ENCODE peak calls at places on chromosomes 12 and 14, in nine cellular contexts. Q is glutamatergic neuron, O is pancreas, Y is tibial nerve, C is lung, H is natural killer cell, W is GM10248, R is fibroblast of mammary gland, I is Caco-2. M is an unnamed sample.

GRCh38 chr14:61749264-61749663 is 13.0 kb upstream of the SNAPC1 start:
- DNase-seq in W (no peak), Y (no peak), Q (no peak), C (no peak), H (no peak), R (peak), O (no peak), I (no peak), M (no peak)

GRCh38 chr14:96997996-96998395 is 200.8 kb downstream of the VRK1 start:
- DNase-seq in O (no peak), I (no peak), W (no peak), C (no peak), Q (no peak), H (no peak), Y (no peak), R (no peak), M (no peak)

GRCh38 chr12:122834229-122834920 is 882 bp upstream of the HIP1R start:
- DNase-seq in H (no peak), W (no peak), Y (no peak), O (no peak), Q (peak), I (peak), R (peak), C (no peak), M (peak)

GRCh38 chr12:120061815-120062214 is 54.7 kb downstream of the RAB35 start:
- DNase-seq in H (no peak), O (no peak), W (no peak), Q (no peak), Y (no peak), C (no peak), I (no peak), R (no peak), M (no peak)

GRCh38 chr12:113103756-113104450 is 31.7 kb downstream of the RASAL1 start:
- DNase-seq in W (no peak), C (no peak), Y (no peak), O (peak), R (no peak), I (no peak), Q (no peak), H (no peak), M (no peak)

GRCh38 chr14:79825046-79825521 is 386.2 kb downstream of the DIO2 start:
- DNase-seq in C (no peak), Y (no peak), I (no peak), R (peak), W (no peak), O (no peak), H (no peak), Q (no peak), M (no peak)

GRCh38 chr12:113610698-113611097 is 139.0 kb upstream of the LHX5 start:
- DNase-seq in O (no peak), I (no peak), Y (no peak), Q (no peak), H (no peak), R (no peak), W (no peak), C (no peak), M (no peak)

GRCh38 chr12:2826721-2827515 is 7.9 kb downstream of the NRIP2 start:
- DNase-seq in Y (no peak), W (no peak), R (no peak), H (no peak), I (no peak), O (no peak), Q (no peak), C (no peak), M (no peak)

GRCh38 chr12:117134059-117134458 is 34.8 kb upstream of the TESC start:
- DNase-seq in W (no peak), Q (no peak), R (no peak), H (no peak), I (no peak), Y (no peak), C (no peak), O (no peak), M (no peak)

GRCh38 chr12:57110189-57111045 is 745 bp downstream of the STAT6 start:
- DNase-seq in Q (peak), I (peak), W (peak), Y (peak), R (peak), C (peak), O (peak), H (peak), M (peak)

GRCh38 chr12:113130457-113131135 is 5.0 kb downstream of the RASAL1 start:
- DNase-seq in Y (no peak), W (no peak), Q (peak), R (no peak), C (no peak), I (peak), H (no peak), O (no peak), M (no peak)

GRCh38 chr14:105889666-105890473 is 363.5 kb downstream of the TMEM121 start:
- DNase-seq in C (no peak), R (no peak), W (peak), H (peak), I (no peak), Y (peak), O (peak), Q (no peak), M (no peak)

GRCh38 chr14:105163040-105163742 is 5.4 kb downstream of the JAG2 start:
- DNase-seq in R (no peak), I (no peak), C (no peak), O (no peak), Q (no peak), H (no peak), Y (no peak), W (no peak), M (no peak)

GRCh38 chr14:29652586-29652985 is 275.1 kb downstream of the PRKD1 start:
- DNase-seq in I (no peak), Y (no peak), H (no peak), O (no peak), C (no peak), W (no peak), R (no peak), Q (no peak), M (peak)

GRCh38 chr12:18799561-18799960 is 61.6 kb downstream of the CAPZA3 start:
- DNase-seq in W (no peak), C (no peak), I (no peak), Q (no peak), O (no peak), H (no peak), R (peak), Y (no peak), M (peak)

GRCh38 chr12:124264879-124265278 is 30.0 kb upstream of the RFLNA start:
- DNase-seq in W (no peak), Q (no peak), R (no peak), O (no peak), Y (no peak), C (no peak), I (no peak), H (no peak), M (no peak)

GRCh38 chr12:126189856-126190255 is 1124.6 kb downstream of the AACS start:
- DNase-seq in C (no peak), W (no peak), I (no peak), H (no peak), Q (no peak), R (no peak), Y (no peak), O (no peak), M (no peak)

GRCh38 chr12:94126067-94126466 is 22.3 kb upstream of the PLXNC1 start:
- DNase-seq in Y (no peak), H (no peak), R (no peak), Q (no peak), I (no peak), W (no peak), O (no peak), C (no peak), M (no peak)

GRCh38 chr12:25557830-25558436 is 4.8 kb upstream of the LMNTD1 start:
- DNase-seq in R (peak), Q (no peak), W (peak), I (peak), C (no peak), H (no peak), Y (no peak), O (no peak), M (peak)

GRCh38 chr12:62166525-62166924 is 93.7 kb upstream of the USP15 start:
- DNase-seq in C (no peak), Q (no peak), H (no peak), O (no peak), W (no peak), Y (no peak), R (peak), I (no peak), M (peak)

GRCh38 chr14:86673523-86673969 is 1143.6 kb downstream of the FLRT2 start:
- DNase-seq in O (no peak), C (peak), I (no peak), Y (no peak), H (no peak), Q (no peak), R (no peak), W (no peak), M (no peak)

GRCh38 chr12:3366451-3367155 is 124.4 kb upstream of the PRMT8 start:
- DNase-seq in Q (no peak), R (no peak), I (no peak), C (no peak), Y (no peak), H (no peak), O (no peak), W (no peak), M (no peak)

GRCh38 chr14:73789996-73790581 is 61.5 kb upstream of the PTGR2 start:
- DNase-seq in I (no peak), C (peak), Y (peak), H (no peak), Q (peak), R (peak), O (no peak), W (no peak), M (peak)

GRCh38 chr14:76768671-76769500 is 7.6 kb downstream of the VASH1 start:
- DNase-seq in H (no peak), I (no peak), Q (no peak), R (no peak), O (no peak), Y (no peak), C (peak), W (no peak), M (no peak)

GRCh38 chr12:9741726-9742125 is 8.8 kb upstream of the CLECL1 start:
- DNase-seq in R (no peak), Y (no peak), H (peak), I (no peak), Q (no peak), W (peak), O (no peak), C (no peak), M (no peak)

GRCh38 chr14:51605575-51605974 is 46.1 kb upstream of the FRMD6 start:
- DNase-seq in R (no peak), O (no peak), H (no peak), C (no peak), I (no peak), W (no peak), Y (no peak), Q (no peak), M (no peak)

GRCh38 chr12:123271182-123271491 is 519 bp downstream of the CDK2AP1 start:
- DNase-seq in O (peak), H (peak), R (peak), I (peak), C (peak), W (peak), Y (no peak), Q (peak), M (peak)

GRCh38 chr14:103232338-103232808 is 101.7 kb upstream of the EIF5 start:
- DNase-seq in W (peak), R (no peak), Y (no peak), C (no peak), Q (no peak), O (peak), I (no peak), H (no peak), M (no peak)

GRCh38 chr12:118356809-118357326 is 15.8 kb downstream of the TAOK3 start:
- DNase-seq in I (no peak), C (no peak), Q (no peak), O (no peak), Y (no peak), W (peak), R (peak), H (no peak), M (peak)

GRCh38 chr14:74945261-74945851 is 10.0 kb downstream of the PGF start:
- DNase-seq in W (no peak), I (peak), Q (peak), R (peak), Y (no peak), H (no peak), C (no peak), O (no peak), M (no peak)

GRCh38 chr12:14431990-14432389 is 66.5 kb downstream of the ATF7IP start:
- DNase-seq in Y (no peak), Q (no peak), I (no peak), R (no peak), C (no peak), H (no peak), O (no peak), W (no peak), M (no peak)

GRCh38 chr14:76929927-76930326 is 98.6 kb downstream of the IRF2BPL start:
- DNase-seq in Q (no peak), H (no peak), R (no peak), C (no peak), I (no peak), W (no peak), Y (no peak), O (no peak), M (no peak)

DNA sequence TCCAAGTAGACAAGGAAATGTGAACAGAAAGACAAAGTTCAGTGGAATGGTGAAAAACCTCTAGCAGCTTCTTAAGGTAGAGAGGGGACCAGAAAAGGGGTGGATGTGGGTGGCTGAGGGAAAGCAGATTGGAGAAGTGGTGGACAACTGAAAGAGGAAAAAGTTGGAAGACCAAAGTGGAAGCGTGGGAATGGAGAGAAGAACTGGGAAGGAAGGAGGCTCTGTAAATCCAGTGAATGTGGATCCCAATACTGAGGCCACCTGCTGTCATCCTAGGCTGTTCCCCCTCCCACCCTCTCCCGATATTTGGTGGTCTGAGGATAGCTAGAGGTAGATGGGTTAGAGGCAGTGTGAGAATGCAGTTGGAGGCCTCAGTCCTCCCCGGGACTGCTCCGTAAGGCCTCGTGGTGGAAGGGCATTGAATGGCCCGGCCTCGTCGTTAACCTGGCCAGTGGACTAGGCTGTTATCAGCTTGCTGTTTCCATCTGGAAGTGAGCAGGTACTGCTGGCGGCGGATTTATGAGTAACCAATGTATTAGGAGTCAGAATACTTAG is 822 bp upstream of the POU6F1 start:
- DNase-seq in O (peak), H (no peak), C (no peak), R (no peak), Q (no peak), I (peak), Y (no peak), W (no peak), M (no peak)
- TF ChIP-seq CTCF in O (no peak), H (no peak), C (no peak), R (no peak), Q (no peak), I (no peak), Y (no peak), W (no peak), M (no peak)

DNA sequence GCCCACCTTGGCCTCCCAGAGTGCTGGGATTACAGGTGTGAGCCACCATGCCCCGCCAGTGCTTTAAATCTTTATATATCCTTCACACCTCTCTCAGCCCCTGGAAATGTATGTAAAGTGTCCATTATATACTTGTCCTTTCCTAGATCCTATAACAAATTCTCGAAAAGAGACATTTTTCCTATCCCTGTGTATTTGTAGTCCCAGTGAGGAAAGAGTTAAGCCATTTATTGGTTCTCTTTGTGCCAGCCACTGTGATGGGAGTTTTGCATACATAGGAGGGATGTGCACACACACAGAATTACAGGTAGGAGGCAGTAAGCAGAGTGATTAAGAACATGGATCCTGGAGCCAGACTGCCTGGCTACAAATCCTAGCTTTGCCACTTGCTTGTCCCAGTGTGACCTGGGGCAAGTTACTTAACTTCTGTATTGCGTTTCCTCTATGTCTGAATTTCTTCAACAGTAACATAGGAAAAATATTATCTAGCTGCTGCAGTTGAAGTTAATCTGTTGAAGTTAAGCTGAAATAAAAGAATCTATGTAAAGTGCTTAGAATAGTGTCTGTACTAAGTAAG is 2.1 kb upstream of the RABGGTA start:
- DNase-seq in R (no peak), O (no peak), Y (no peak), W (no peak), C (no peak), I (no peak), H (no peak), Q (no peak), M (no peak)
- TF ChIP-seq CTCF in R (no peak), O (no peak), Y (no peak), W (no peak), C (no peak), I (no peak), H (no peak), Q (no peak), M (peak)

GRCh38 chr12:50642755-50643154 is 121.1 kb upstream of the ATF1 start:
- DNase-seq in W (no peak), I (no peak), R (no peak), Q (no peak), Y (no peak), H (no peak), O (no peak), C (no peak), M (no peak)
- TF ChIP-seq CTCF in W (no peak), I (no peak), R (no peak), Q (no peak), Y (no peak), H (no peak), O (no peak), C (no peak), M (no peak)

GRCh38 chr12:98504368-98504617 is 11.1 kb upstream of the TMPO start:
- DNase-seq in C (no peak), R (no peak), Y (no peak), Q (no peak), W (no peak), H (no peak), O (no peak), I (no peak), M (no peak)

GRCh38 chr12:98498635-98499034 is 16.8 kb upstream of the TMPO start:
- DNase-seq in R (no peak), Y (no peak), H (no peak), W (no peak), I (no peak), O (no peak), Q (no peak), C (no peak), M (no peak)

GRCh38 chr12:98499668-98500456 is 15.5 kb upstream of the TMPO start:
- DNase-seq in W (no peak), Q (no peak), R (no peak), O (no peak), I (no peak), Y (no peak), C (no peak), H (no peak), M (no peak)

GRCh38 chr12:98503343-98503592 is 12.1 kb upstream of the TMPO start:
- DNase-seq in O (peak), Q (peak), C (peak), I (peak), R (peak), Y (peak), H (peak), W (peak), M (no peak)

DNA sequence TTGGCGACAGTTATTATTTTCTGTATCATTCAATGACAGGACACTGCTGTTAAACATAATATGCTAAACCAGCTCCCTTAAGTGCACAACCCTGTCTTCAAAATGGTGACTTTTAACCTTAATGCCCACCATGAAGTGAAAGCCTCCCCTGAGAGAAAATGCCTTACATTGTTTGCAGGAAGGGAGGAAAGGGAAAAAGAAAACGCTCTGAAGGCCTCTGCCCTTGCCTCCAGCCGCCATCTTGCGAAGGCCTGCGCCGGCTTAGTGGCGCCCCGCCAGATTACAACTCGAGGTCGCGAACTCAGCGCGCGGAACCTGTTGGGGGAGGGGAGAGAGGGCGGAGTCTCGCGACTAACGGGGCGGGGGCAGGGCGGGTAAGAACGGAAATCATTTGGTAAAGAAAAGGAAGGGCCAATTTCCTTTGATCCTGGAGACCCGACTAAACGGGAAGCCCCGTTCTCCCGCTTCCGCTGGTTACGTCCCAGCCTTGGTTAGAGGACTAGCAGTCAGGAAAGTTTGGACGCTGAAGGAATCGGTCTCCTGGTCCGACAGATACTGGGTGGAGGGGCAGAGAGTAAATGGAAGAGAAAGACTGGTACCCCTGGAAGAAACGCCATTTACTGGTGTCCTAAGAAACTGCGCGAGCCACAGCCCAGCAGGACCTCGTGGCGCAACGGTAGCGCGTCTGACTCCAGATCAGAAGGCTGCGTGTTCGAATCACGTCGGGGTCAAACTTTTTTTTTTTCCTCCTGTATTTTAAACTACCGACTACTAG is 11.6 kb upstream of the TMPO start:
- DNase-seq in H (peak), Y (peak), O (peak), W (peak), R (peak), C (peak), Q (peak), I (peak), M (peak)
- TF ChIP-seq CTCF in H (no peak), Y (no peak), O (no peak), W (no peak), R (no peak), C (no peak), Q (no peak), I (no peak), M (no peak)

DNA sequence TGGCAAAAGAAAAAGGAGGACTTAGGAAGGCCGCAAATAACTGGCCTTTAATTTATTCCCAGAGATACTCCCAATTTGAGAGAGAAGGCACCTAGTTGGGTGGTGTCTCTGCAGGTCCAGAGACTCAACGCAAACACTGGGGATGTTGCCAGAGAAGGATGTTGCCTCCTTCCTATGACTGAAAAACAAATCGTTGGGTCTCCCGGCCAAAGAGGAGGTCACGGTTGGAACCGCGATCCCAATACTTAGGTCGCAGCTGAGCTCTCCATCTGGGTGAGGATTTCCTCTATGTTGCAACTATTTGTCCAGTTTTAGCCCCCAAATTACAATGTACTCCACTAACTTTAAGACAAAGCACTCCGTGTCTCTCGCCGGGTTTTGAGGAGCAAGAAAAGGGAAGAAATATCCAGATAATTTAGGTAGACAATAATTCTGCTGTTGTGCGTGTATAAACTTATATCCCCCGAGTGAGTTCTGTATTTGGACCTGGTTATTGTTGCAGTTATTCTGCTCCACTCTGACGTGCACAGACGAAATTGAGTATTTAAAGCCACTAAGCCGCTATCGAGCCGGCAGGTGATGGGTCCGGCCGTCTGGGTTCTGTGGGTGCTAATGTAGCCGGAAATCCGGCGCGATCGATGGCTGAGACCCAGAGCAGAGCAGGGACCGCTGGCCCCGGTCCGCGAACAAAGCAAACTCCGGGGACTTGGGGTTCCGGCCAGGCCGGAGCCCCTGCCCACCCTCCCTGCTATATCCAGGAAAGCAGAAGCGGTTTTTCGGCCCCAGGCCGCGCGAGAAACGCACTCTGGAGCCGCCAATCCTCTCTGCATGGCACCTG is 5.7 kb downstream of the HOXC12 start:
- DNase-seq in Q (no peak), Y (no peak), O (no peak), H (no peak), I (no peak), W (no peak), R (no peak), C (no peak), M (no peak)
- TF ChIP-seq CTCF in Q (no peak), Y (no peak), O (no peak), H (no peak), I (no peak), W (no peak), R (no peak), C (no peak), M (no peak)

GRCh38 chr14:95063391-95063790 is 93.9 kb downstream of the DICER1 start:
- DNase-seq in W (no peak), Y (no peak), I (no peak), R (no peak), H (no peak), C (no peak), Q (no peak), O (no peak), M (no peak)
- TF ChIP-seq CTCF in W (no peak), Y (no peak), I (no peak), R (no peak), H (no peak), C (no peak), Q (no peak), O (no peak), M (no peak)

M was measured in HFFc6.